ENCODE peak calls at places on chromosomes 4 and X, in eight cellular contexts. A, Y, P, S, W, B, U and X are unnamed samples.

GRCh38 chr4:76386566-76387305 is 34.2 kb downstream of the CCDC158 start:
- DNase-seq in A (no peak), Y (peak; percentile 86), P (no peak), S (no peak), W (no peak), B (no peak), U (no peak), X (no peak)

GRCh38 chrX:65745992-65746391 is 78.5 kb downstream of the MSN start:
- DNase-seq in A (no peak), Y (no peak), P (no peak), S (no peak), W (peak; percentile 34), B (peak; percentile 14), U (no peak), X (no peak)

GRCh38 chr4:54897590-54897989 is 227.8 kb downstream of the KDR start:
- DNase-seq in A (no peak), Y (no peak), P (no peak), S (no peak), W (no peak), B (no peak), U (no peak), X (no peak)

GRCh38 chr4:113293673-113294072 is 244.2 kb downstream of the ANK2 start:
- DNase-seq in A (no peak), Y (no peak), P (no peak), S (no peak), W (no peak), B (peak; percentile 66), U (no peak), X (no peak)

GRCh38 chr4:148007303-148007702 is 275.4 kb downstream of the ARHGAP10 start:
- DNase-seq in A (no peak), Y (no peak), P (peak; percentile 98), S (no peak), W (no peak), B (peak; percentile 96), U (no peak), X (peak; percentile 80)

GRCh38 chr4:10023806-10024205 is 2.5 kb upstream of the SLC2A9 start:
- DNase-seq in A (no peak), Y (no peak), P (no peak), S (peak; percentile 20), W (no peak), B (peak; percentile 33), U (no peak), X (no peak)

GRCh38 chr4:137700751-137701150 is 168.5 kb upstream of the PCDH18 start:
- DNase-seq in A (no peak), Y (no peak), P (no peak), S (no peak), W (no peak), B (peak; percentile 31), U (peak; percentile 22), X (peak; percentile 65)

GRCh38 chrX:43592597-43592996 is 63.5 kb upstream of the MAOA start:
- DNase-seq in A (no peak), Y (peak; percentile 51), P (peak; percentile 51), S (no peak), W (no peak), B (no peak), U (no peak), X (no peak)

GRCh38 chrX:12878536-12878935 is 11.7 kb downstream of the TLR7 start:
- DNase-seq in A (no peak), Y (no peak), P (peak; percentile 33), S (no peak), W (no peak), B (no peak), U (no peak), X (no peak)

GRCh38 chr4:6777636-6778281 is 4.8 kb upstream of the KIAA0232 start:
- DNase-seq in A (no peak), Y (no peak), P (no peak), S (no peak), W (peak; percentile 8), B (no peak), U (no peak), X (no peak)

DNA sequence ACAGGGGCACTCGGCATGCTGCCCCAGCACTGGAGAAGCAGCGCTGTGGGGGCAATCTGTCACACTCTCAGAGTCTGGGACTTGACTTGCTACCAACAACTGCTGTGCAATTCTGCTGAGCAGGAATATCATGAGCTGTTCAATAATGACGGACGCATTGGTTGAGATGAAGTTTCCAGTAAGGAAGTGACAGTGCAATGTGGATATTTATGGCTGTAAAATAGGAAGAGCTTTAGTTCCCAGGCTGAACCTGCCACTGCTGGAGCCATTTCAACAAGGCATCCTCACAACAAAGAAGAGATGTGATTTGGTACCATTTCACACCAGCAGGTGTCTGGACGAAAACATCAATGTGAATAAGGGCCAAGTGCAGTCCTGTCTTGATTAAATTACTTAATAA is 24.2 kb downstream of the CHST7 start:
- DNase-seq in A (no peak), Y (no peak), P (no peak), S (no peak), W (no peak), B (no peak), U (no peak), X (no peak)
- H3K27ac ChIP-seq in A (peak overlapping the region; percentile 80), Y (no peak overlapping the region), P (no peak overlapping the region), S (no peak overlapping the region), W (no peak overlapping the region), B (no peak overlapping the region), U (no peak overlapping the region), X (no peak overlapping the region)

GRCh38 chr4:184444215-184444952 is 30.0 kb downstream of the IRF2 start:
- DNase-seq in A (no peak), Y (no peak), P (peak; percentile 18), S (no peak), W (no peak), B (no peak), U (no peak), X (no peak)

GRCh38 chr4:184441461-184442392 is 32.6 kb downstream of the IRF2 start:
- DNase-seq in A (no peak), Y (no peak), P (no peak), S (peak; percentile 52), W (no peak), B (peak; percentile 46), U (no peak), X (no peak)

GRCh38 chr4:184440593-184441358 is 33.6 kb downstream of the IRF2 start:
- DNase-seq in A (no peak), Y (no peak), P (no peak), S (no peak), W (no peak), B (no peak), U (no peak), X (no peak)

GRCh38 chr4:184444953-184445309 is 29.4 kb downstream of the IRF2 start:
- DNase-seq in A (no peak), Y (no peak), P (no peak), S (no peak), W (peak; percentile 39), B (no peak), U (peak; percentile 40), X (no peak)

DNA sequence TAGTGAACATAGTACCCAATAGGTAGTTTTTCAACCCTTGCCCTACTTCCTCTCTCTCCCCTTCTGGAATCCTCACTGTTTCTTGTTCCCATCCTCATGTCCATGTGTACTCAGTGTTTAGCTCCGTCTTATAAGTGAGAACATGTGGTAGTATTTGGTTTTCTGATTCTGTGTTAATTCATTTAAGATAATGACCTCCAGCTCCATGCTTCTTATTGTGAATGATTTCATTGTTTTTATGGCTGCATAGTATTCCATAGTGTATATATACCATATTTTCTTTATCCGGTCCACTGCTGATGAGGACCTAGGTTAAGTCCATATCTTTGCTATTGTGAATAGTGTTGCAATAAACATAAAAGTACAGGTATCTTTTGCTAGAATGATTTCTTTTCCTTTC is 31.0 kb downstream of the IRF2 start:
- DNase-seq in A (no peak), Y (no peak), P (no peak), S (no peak), W (no peak), B (no peak), U (no peak), X (no peak)
- H3K4me1 ChIP-seq in A (peaks cover 100% of the 10 kb centered on the region), Y (peaks cover 4% of the 10 kb centered on the region), P (no peaks in the 10 kb centered on the region), S (peaks cover 14% of the 10 kb centered on the region), W (peaks cover 9% of the 10 kb centered on the region), B (peaks cover 5% of the 10 kb centered on the region), U (peaks cover 81% of the 10 kb centered on the region), X (peaks cover 31% of the 10 kb centered on the region)

DNA sequence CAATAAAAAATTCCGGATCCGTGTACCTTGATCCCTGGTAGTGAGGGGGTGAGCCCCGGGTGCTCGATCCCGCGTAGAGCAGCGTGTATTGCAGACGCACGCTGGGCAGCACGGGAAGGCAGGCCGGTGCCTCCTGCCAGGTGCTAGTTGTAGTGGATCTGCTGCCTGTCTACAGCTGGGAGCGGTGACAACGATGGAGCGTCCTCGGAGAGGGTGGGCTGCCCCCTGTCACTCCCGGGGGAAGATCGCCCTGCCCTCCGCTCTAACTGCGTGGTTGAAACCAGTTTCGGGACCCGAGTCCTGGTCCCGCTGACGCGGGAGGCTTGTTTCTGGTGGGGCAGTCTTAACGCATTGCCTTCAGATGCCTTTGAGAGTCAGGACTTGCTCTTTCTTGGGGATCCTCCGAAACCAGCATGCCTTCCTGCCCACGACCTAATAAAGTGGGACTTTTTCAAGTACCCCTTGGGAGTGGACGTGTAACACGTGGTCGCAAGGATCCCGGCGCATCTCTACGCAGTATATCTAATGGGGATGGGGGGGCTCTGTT is 2.7 kb upstream of the NKX6-1 start:
- DNase-seq in A (no peak), Y (no peak), P (no peak), S (peak; percentile 59), W (no peak), B (no peak), U (no peak), X (no peak)
- H3K9me3 ChIP-seq in A (no peaks in the 10 kb centered on the region), Y (no peaks in the 10 kb centered on the region), P (peaks cover 4% of the 10 kb centered on the region), S (no peaks in the 10 kb centered on the region), W (no peaks in the 10 kb centered on the region), B (no peaks in the 10 kb centered on the region), U (no peaks in the 10 kb centered on the region), X (peaks cover 3% of the 10 kb centered on the region)

GRCh38 chr4:109557433-109557832 is 2.6 kb upstream of the MCUB start:
- DNase-seq in A (no peak), Y (no peak), P (no peak), S (no peak), W (no peak), B (no peak), U (no peak), X (no peak)

GRCh38 chr4:109559625-109559982 is 442 bp upstream of the MCUB start:
- DNase-seq in A (peak; percentile 26), Y (no peak), P (no peak), S (peak; percentile 60), W (peak; percentile 27), B (peak; percentile 69), U (no peak), X (no peak)

GRCh38 chr4:109560687-109561452 is 824 bp downstream of the MCUB start:
- DNase-seq in A (peak; percentile 30), Y (peak; percentile 46), P (peak; percentile 76), S (peak; percentile 53), W (peak; percentile 37), B (peak; percentile 93), U (peak; percentile 52), X (peak; percentile 48)

GRCh38 chr4:109562457-109563237 is 2.6 kb downstream of the MCUB start:
- DNase-seq in A (no peak), Y (no peak), P (no peak), S (no peak), W (no peak), B (no peak), U (no peak), X (no peak)

DNA sequence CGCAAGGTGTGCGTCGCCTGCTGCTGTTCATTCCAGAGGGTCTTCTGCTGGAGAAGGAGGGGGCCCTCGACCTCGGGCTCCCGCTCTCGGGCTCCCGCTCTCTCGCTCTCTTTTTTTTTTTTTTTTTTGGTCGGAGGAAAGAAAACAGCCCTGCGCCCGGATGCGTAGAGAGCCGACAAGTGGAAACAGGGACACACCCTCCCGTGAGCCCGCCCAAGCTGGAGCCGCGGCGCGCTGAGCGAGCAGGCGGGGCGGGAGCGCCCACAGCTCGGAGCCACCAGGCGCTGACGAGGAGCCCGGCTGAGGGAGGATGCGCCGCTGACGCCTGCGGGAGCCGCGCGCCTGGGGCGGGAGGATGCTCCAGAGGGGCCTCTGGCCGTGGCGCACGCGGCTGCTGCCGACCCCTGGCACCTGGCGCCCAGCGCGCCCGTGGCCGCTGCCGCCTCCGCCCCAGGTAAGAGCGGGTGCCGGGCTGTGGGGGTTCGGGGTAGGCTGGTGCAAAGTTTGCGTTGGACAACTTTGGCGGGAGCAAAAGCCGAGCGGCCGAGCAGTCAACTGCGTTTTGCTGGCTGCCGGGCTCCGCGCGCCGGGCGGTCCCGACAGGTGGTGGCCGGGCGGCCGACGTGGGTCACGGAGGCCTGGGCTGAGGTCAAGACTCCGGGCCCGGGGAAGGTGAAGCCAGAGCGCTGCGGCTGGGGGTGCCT is at the start of gene MCUB:
- DNase-seq in A (peak; percentile 89), Y (peak; percentile 70), P (peak; percentile 90), S (peak; percentile 87), W (peak; percentile 89), B (peak; percentile 98), U (peak; percentile 85), X (peak; percentile 88)
- H3K27ac ChIP-seq in A (peak within 1 kb of the TSS; percentile 90), Y (no peak within 1 kb of the TSS), P (peak within 1 kb of the TSS; percentile 65), S (no peak within 1 kb of the TSS), W (peak within 1 kb of the TSS; percentile 86), B (peak within 1 kb of the TSS; percentile 84), U (peak within 1 kb of the TSS; percentile 75), X (peak within 1 kb of the TSS; percentile 62)